ENCODE peak calls at places on chromosomes 16 and 17, in seven cellular contexts. One of them, this sample, is unnamed.

GRCh38 chr16:1573301-1573700 is 38.6 kb downstream of the IFT140 start:
- DNase-seq in sciatic nerve: no peak
- DNase-seq in stomach: no peak
- DNase-seq in Caco-2: no peak
- DNase-seq in hepatic stellate cell: no peak
- DNase-seq in left kidney: no peak
- DNase-seq in stimulated activated CD8-positive, alpha-beta memory T cell treated with anti-CD3 and anti-CD28 coated beads, Interleukin-15, amount 100 ng/mL, for 24 hours: no peak
- DNase-seq in this sample: no peak

GRCh38 chr17:44989552-44990138 is 21.5 kb upstream of the C1QL1 start:
- DNase-seq in sciatic nerve: no peak
- DNase-seq in stomach: no peak
- DNase-seq in Caco-2: no peak
- DNase-seq in hepatic stellate cell: no peak
- DNase-seq in left kidney: peak; percentile 63
- DNase-seq in stimulated activated CD8-positive, alpha-beta memory T cell treated with anti-CD3 and anti-CD28 coated beads, Interleukin-15, amount 100 ng/mL, for 24 hours: no peak
- DNase-seq in this sample: no peak

GRCh38 chr16:49556252-49557069 is 182.9 kb downstream of the C16orf78 start:
- DNase-seq in sciatic nerve: no peak
- DNase-seq in stomach: no peak
- DNase-seq in Caco-2: peak; percentile 30
- DNase-seq in hepatic stellate cell: peak; percentile 54
- DNase-seq in left kidney: no peak
- DNase-seq in stimulated activated CD8-positive, alpha-beta memory T cell treated with anti-CD3 and anti-CD28 coated beads, Interleukin-15, amount 100 ng/mL, for 24 hours: no peak
- DNase-seq in this sample: no peak

GRCh38 chr16:78684655-78685400 is 585.4 kb downstream of the WWOX start:
- DNase-seq in sciatic nerve: no peak
- DNase-seq in stomach: no peak
- DNase-seq in Caco-2: no peak
- DNase-seq in hepatic stellate cell: peak; percentile 30
- DNase-seq in left kidney: no peak
- DNase-seq in stimulated activated CD8-positive, alpha-beta memory T cell treated with anti-CD3 and anti-CD28 coated beads, Interleukin-15, amount 100 ng/mL, for 24 hours: no peak
- DNase-seq in this sample: no peak

GRCh38 chr16:3401719-3402397 is 843 bp downstream of the ZNF174 start:
- DNase-seq in sciatic nerve: no peak
- DNase-seq in stomach: no peak
- DNase-seq in Caco-2: peak; percentile 4
- DNase-seq in hepatic stellate cell: peak; percentile 11
- DNase-seq in left kidney: peak; percentile 51
- DNase-seq in stimulated activated CD8-positive, alpha-beta memory T cell treated with anti-CD3 and anti-CD28 coated beads, Interleukin-15, amount 100 ng/mL, for 24 hours: no peak
- DNase-seq in this sample: no peak

GRCh38 chr16:25707982-25708583 is 16.3 kb downstream of the HS3ST4 start:
- DNase-seq in sciatic nerve: no peak
- DNase-seq in stomach: peak; percentile 42
- DNase-seq in Caco-2: peak; percentile 32
- DNase-seq in hepatic stellate cell: no peak
- DNase-seq in left kidney: peak; percentile 45
- DNase-seq in stimulated activated CD8-positive, alpha-beta memory T cell treated with anti-CD3 and anti-CD28 coated beads, Interleukin-15, amount 100 ng/mL, for 24 hours: no peak
- DNase-seq in this sample: no peak

GRCh38 chr17:79301469-79301868 is 226.8 kb downstream of the ENGASE start:
- DNase-seq in sciatic nerve: no peak
- DNase-seq in stomach: no peak
- DNase-seq in Caco-2: no peak
- DNase-seq in hepatic stellate cell: no peak
- DNase-seq in left kidney: no peak
- DNase-seq in stimulated activated CD8-positive, alpha-beta memory T cell treated with anti-CD3 and anti-CD28 coated beads, Interleukin-15, amount 100 ng/mL, for 24 hours: no peak
- DNase-seq in this sample: no peak

GRCh38 chr17:49861150-49861884 is 13.4 kb upstream of the TAC4 start:
- DNase-seq in sciatic nerve: peak; percentile 67
- DNase-seq in stomach: no peak
- DNase-seq in Caco-2: peak; percentile 91
- DNase-seq in hepatic stellate cell: peak; percentile 80
- DNase-seq in left kidney: peak; percentile 77
- DNase-seq in stimulated activated CD8-positive, alpha-beta memory T cell treated with anti-CD3 and anti-CD28 coated beads, Interleukin-15, amount 100 ng/mL, for 24 hours: peak; percentile 30
- DNase-seq in this sample: no peak

GRCh38 chr17:824372-824771 is 42.2 kb downstream of the MRM3 start:
- DNase-seq in sciatic nerve: no peak
- DNase-seq in stomach: no peak
- DNase-seq in Caco-2: no peak
- DNase-seq in hepatic stellate cell: no peak
- DNase-seq in left kidney: no peak
- DNase-seq in stimulated activated CD8-positive, alpha-beta memory T cell treated with anti-CD3 and anti-CD28 coated beads, Interleukin-15, amount 100 ng/mL, for 24 hours: no peak
- DNase-seq in this sample: no peak

GRCh38 chr16:2977440-2977839 is 2.8 kb downstream of the PKMYT1 start:
- DNase-seq in sciatic nerve: no peak
- DNase-seq in stomach: peak; percentile 90
- DNase-seq in Caco-2: no peak
- DNase-seq in hepatic stellate cell: no peak
- DNase-seq in left kidney: no peak
- DNase-seq in stimulated activated CD8-positive, alpha-beta memory T cell treated with anti-CD3 and anti-CD28 coated beads, Interleukin-15, amount 100 ng/mL, for 24 hours: no peak
- DNase-seq in this sample: no peak

GRCh38 chr17:28735242-28735722 is 6.7 kb downstream of the NEK8 start:
- DNase-seq in sciatic nerve: no peak
- DNase-seq in stomach: no peak
- DNase-seq in Caco-2: no peak
- DNase-seq in hepatic stellate cell: no peak
- DNase-seq in left kidney: no peak
- DNase-seq in stimulated activated CD8-positive, alpha-beta memory T cell treated with anti-CD3 and anti-CD28 coated beads, Interleukin-15, amount 100 ng/mL, for 24 hours: no peak
- DNase-seq in this sample: no peak

GRCh38 chr17:28864991-28865849 is 10.4 kb downstream of the ERAL1 start:
- DNase-seq in sciatic nerve: no peak
- DNase-seq in stomach: peak; percentile 51
- DNase-seq in Caco-2: peak; percentile 71
- DNase-seq in hepatic stellate cell: no peak
- DNase-seq in left kidney: no peak
- DNase-seq in stimulated activated CD8-positive, alpha-beta memory T cell treated with anti-CD3 and anti-CD28 coated beads, Interleukin-15, amount 100 ng/mL, for 24 hours: no peak
- DNase-seq in this sample: no peak

GRCh38 chr16:30075503-30076275 is at the start of gene PPP4C:
- DNase-seq in sciatic nerve: peak; percentile 94
- DNase-seq in stomach: peak; percentile 95
- DNase-seq in Caco-2: peak; percentile 89
- DNase-seq in hepatic stellate cell: peak; percentile 97
- DNase-seq in left kidney: peak; percentile 97
- DNase-seq in stimulated activated CD8-positive, alpha-beta memory T cell treated with anti-CD3 and anti-CD28 coated beads, Interleukin-15, amount 100 ng/mL, for 24 hours: peak; percentile 89
- DNase-seq in this sample: peak; percentile 86

GRCh38 chr17:75897076-75898019 is 597 bp upstream of the TRIM65 start:
- DNase-seq in sciatic nerve: peak; percentile 87
- DNase-seq in stomach: no peak
- DNase-seq in Caco-2: no peak
- DNase-seq in hepatic stellate cell: no peak
- DNase-seq in left kidney: no peak
- DNase-seq in stimulated activated CD8-positive, alpha-beta memory T cell treated with anti-CD3 and anti-CD28 coated beads, Interleukin-15, amount 100 ng/mL, for 24 hours: no peak
- DNase-seq in this sample: peak; percentile 92

GRCh38 chr16:16163571-16163970 is 59.7 kb downstream of the ABCC6 start:
- DNase-seq in sciatic nerve: no peak
- DNase-seq in stomach: no peak
- DNase-seq in Caco-2: no peak
- DNase-seq in hepatic stellate cell: no peak
- DNase-seq in left kidney: no peak
- DNase-seq in stimulated activated CD8-positive, alpha-beta memory T cell treated with anti-CD3 and anti-CD28 coated beads, Interleukin-15, amount 100 ng/mL, for 24 hours: no peak
- DNase-seq in this sample: no peak

GRCh38 chr17:52636443-52636842 is 477.9 kb upstream of the CA10 start:
- DNase-seq in sciatic nerve: no peak
- DNase-seq in stomach: no peak
- DNase-seq in Caco-2: no peak
- DNase-seq in hepatic stellate cell: no peak
- DNase-seq in left kidney: no peak
- DNase-seq in stimulated activated CD8-positive, alpha-beta memory T cell treated with anti-CD3 and anti-CD28 coated beads, Interleukin-15, amount 100 ng/mL, for 24 hours: no peak
- DNase-seq in this sample: no peak

GRCh38 chr16:49800441-49800840 is 55.5 kb downstream of the ZNF423 start:
- DNase-seq in sciatic nerve: no peak
- DNase-seq in stomach: no peak
- DNase-seq in Caco-2: no peak
- DNase-seq in hepatic stellate cell: no peak
- DNase-seq in left kidney: no peak
- DNase-seq in stimulated activated CD8-positive, alpha-beta memory T cell treated with anti-CD3 and anti-CD28 coated beads, Interleukin-15, amount 100 ng/mL, for 24 hours: no peak
- DNase-seq in this sample: no peak

GRCh38 chr17:49817993-49818392 is 29.5 kb downstream of the KAT7 start:
- DNase-seq in sciatic nerve: no peak
- DNase-seq in stomach: no peak
- DNase-seq in Caco-2: no peak
- DNase-seq in hepatic stellate cell: no peak
- DNase-seq in left kidney: no peak
- DNase-seq in stimulated activated CD8-positive, alpha-beta memory T cell treated with anti-CD3 and anti-CD28 coated beads, Interleukin-15, amount 100 ng/mL, for 24 hours: no peak
- DNase-seq in this sample: no peak

GRCh38 chr16:80640316-80640715 is 99.5 kb downstream of the DYNLRB2 start:
- DNase-seq in sciatic nerve: no peak
- DNase-seq in stomach: no peak
- DNase-seq in Caco-2: no peak
- DNase-seq in hepatic stellate cell: no peak
- DNase-seq in left kidney: no peak
- DNase-seq in stimulated activated CD8-positive, alpha-beta memory T cell treated with anti-CD3 and anti-CD28 coated beads, Interleukin-15, amount 100 ng/mL, for 24 hours: no peak
- DNase-seq in this sample: no peak

GRCh38 chr16:85526132-85526731 is 86.9 kb upstream of the GSE1 start:
- DNase-seq in sciatic nerve: no peak
- DNase-seq in stomach: no peak
- DNase-seq in Caco-2: no peak
- DNase-seq in hepatic stellate cell: no peak
- DNase-seq in left kidney: no peak
- DNase-seq in stimulated activated CD8-positive, alpha-beta memory T cell treated with anti-CD3 and anti-CD28 coated beads, Interleukin-15, amount 100 ng/mL, for 24 hours: no peak
- DNase-seq in this sample: no peak

GRCh38 chr16:84183911-84184310 is 2.9 kb downstream of the TAF1C start:
- DNase-seq in sciatic nerve: peak; percentile 54
- DNase-seq in stomach: no peak
- DNase-seq in Caco-2: no peak
- DNase-seq in hepatic stellate cell: peak; percentile 53
- DNase-seq in left kidney: no peak
- DNase-seq in stimulated activated CD8-positive, alpha-beta memory T cell treated with anti-CD3 and anti-CD28 coated beads, Interleukin-15, amount 100 ng/mL, for 24 hours: no peak
- DNase-seq in this sample: no peak

GRCh38 chr17:43880420-43880991 is 26.8 kb downstream of the MPP2 start:
- DNase-seq in sciatic nerve: peak; percentile 61
- DNase-seq in stomach: peak; percentile 71
- DNase-seq in Caco-2: peak; percentile 63
- DNase-seq in hepatic stellate cell: no peak
- DNase-seq in left kidney: peak; percentile 93
- DNase-seq in stimulated activated CD8-positive, alpha-beta memory T cell treated with anti-CD3 and anti-CD28 coated beads, Interleukin-15, amount 100 ng/mL, for 24 hours: no peak
- DNase-seq in this sample: no peak

GRCh38 chr16:86354641-86355040 is 155.7 kb upstream of the FOXF1 start:
- DNase-seq in sciatic nerve: no peak
- DNase-seq in stomach: no peak
- DNase-seq in Caco-2: no peak
- DNase-seq in hepatic stellate cell: no peak
- DNase-seq in left kidney: no peak
- DNase-seq in stimulated activated CD8-positive, alpha-beta memory T cell treated with anti-CD3 and anti-CD28 coated beads, Interleukin-15, amount 100 ng/mL, for 24 hours: no peak
- DNase-seq in this sample: no peak

GRCh38 chr17:17983376-17983775 is 10.7 kb downstream of the DRC3 start:
- DNase-seq in sciatic nerve: no peak
- DNase-seq in stomach: peak; percentile 83
- DNase-seq in Caco-2: no peak
- DNase-seq in hepatic stellate cell: no peak
- DNase-seq in left kidney: no peak
- DNase-seq in stimulated activated CD8-positive, alpha-beta memory T cell treated with anti-CD3 and anti-CD28 coated beads, Interleukin-15, amount 100 ng/mL, for 24 hours: no peak
- DNase-seq in this sample: no peak

GRCh38 chr16:15946257-15947044 is 3.0 kb upstream of the ABCC1 start:
- DNase-seq in sciatic nerve: no peak
- DNase-seq in stomach: no peak
- DNase-seq in Caco-2: no peak
- DNase-seq in hepatic stellate cell: peak; percentile 60
- DNase-seq in left kidney: no peak
- DNase-seq in stimulated activated CD8-positive, alpha-beta memory T cell treated with anti-CD3 and anti-CD28 coated beads, Interleukin-15, amount 100 ng/mL, for 24 hours: no peak
- DNase-seq in this sample: no peak

GRCh38 chr17:21058098-21058893 is 15.5 kb upstream of the USP22 start:
- DNase-seq in sciatic nerve: no peak
- DNase-seq in stomach: no peak
- DNase-seq in Caco-2: peak; percentile 24
- DNase-seq in hepatic stellate cell: peak; percentile 75
- DNase-seq in left kidney: no peak
- DNase-seq in stimulated activated CD8-positive, alpha-beta memory T cell treated with anti-CD3 and anti-CD28 coated beads, Interleukin-15, amount 100 ng/mL, for 24 hours: no peak
- DNase-seq in this sample: no peak

GRCh38 chr16:58336332-58337089 is 41.7 kb upstream of the PRSS54 start:
- DNase-seq in sciatic nerve: peak; percentile 91
- DNase-seq in stomach: peak; percentile 87
- DNase-seq in Caco-2: peak; percentile 92
- DNase-seq in hepatic stellate cell: peak; percentile 68
- DNase-seq in left kidney: peak; percentile 93
- DNase-seq in stimulated activated CD8-positive, alpha-beta memory T cell treated with anti-CD3 and anti-CD28 coated beads, Interleukin-15, amount 100 ng/mL, for 24 hours: peak; percentile 81
- DNase-seq in this sample: peak; percentile 75

GRCh38 chr16:56312556-56312955 is 112.8 kb downstream of the AMFR start:
- DNase-seq in sciatic nerve: no peak
- DNase-seq in stomach: no peak
- DNase-seq in Caco-2: no peak
- DNase-seq in hepatic stellate cell: no peak
- DNase-seq in left kidney: no peak
- DNase-seq in stimulated activated CD8-positive, alpha-beta memory T cell treated with anti-CD3 and anti-CD28 coated beads, Interleukin-15, amount 100 ng/mL, for 24 hours: no peak
- DNase-seq in this sample: no peak

GRCh38 chr17:77722366-77722765 is 236.1 kb upstream of the TNRC6C start:
- DNase-seq in sciatic nerve: no peak
- DNase-seq in stomach: no peak
- DNase-seq in Caco-2: no peak
- DNase-seq in hepatic stellate cell: no peak
- DNase-seq in left kidney: no peak
- DNase-seq in stimulated activated CD8-positive, alpha-beta memory T cell treated with anti-CD3 and anti-CD28 coated beads, Interleukin-15, amount 100 ng/mL, for 24 hours: no peak
- DNase-seq in this sample: no peak

GRCh38 chr17:80068301-80069160 is 32.1 kb downstream of the CCDC40 start:
- DNase-seq in sciatic nerve: peak; percentile 78
- DNase-seq in stomach: peak; percentile 54
- DNase-seq in Caco-2: peak; percentile 46
- DNase-seq in hepatic stellate cell: peak; percentile 77
- DNase-seq in left kidney: peak; percentile 90
- DNase-seq in stimulated activated CD8-positive, alpha-beta memory T cell treated with anti-CD3 and anti-CD28 coated beads, Interleukin-15, amount 100 ng/mL, for 24 hours: no peak
- DNase-seq in this sample: no peak

GRCh38 chr17:3827124-3827773 is 18.8 kb downstream of the NCBP3 start:
- DNase-seq in sciatic nerve: no peak
- DNase-seq in stomach: peak; percentile 65
- DNase-seq in Caco-2: peak; percentile 53
- DNase-seq in hepatic stellate cell: peak; percentile 53
- DNase-seq in left kidney: peak; percentile 73
- DNase-seq in stimulated activated CD8-positive, alpha-beta memory T cell treated with anti-CD3 and anti-CD28 coated beads, Interleukin-15, amount 100 ng/mL, for 24 hours: peak; percentile 29
- DNase-seq in this sample: peak; percentile 45

GRCh38 chr16:75263963-75264445 is 12.6 kb upstream of the BCAR1 start:
- DNase-seq in sciatic nerve: peak; percentile 66
- DNase-seq in stomach: no peak
- DNase-seq in Caco-2: no peak
- DNase-seq in hepatic stellate cell: no peak
- DNase-seq in left kidney: no peak
- DNase-seq in stimulated activated CD8-positive, alpha-beta memory T cell treated with anti-CD3 and anti-CD28 coated beads, Interleukin-15, amount 100 ng/mL, for 24 hours: no peak
- DNase-seq in this sample: no peak

GRCh38 chr17:50817142-50817751 is 18.1 kb upstream of the WFIKKN2 start:
- DNase-seq in sciatic nerve: peak; percentile 77
- DNase-seq in stomach: peak; percentile 68
- DNase-seq in Caco-2: peak; percentile 77
- DNase-seq in hepatic stellate cell: peak; percentile 44
- DNase-seq in left kidney: no peak
- DNase-seq in stimulated activated CD8-positive, alpha-beta memory T cell treated with anti-CD3 and anti-CD28 coated beads, Interleukin-15, amount 100 ng/mL, for 24 hours: peak; percentile 43
- DNase-seq in this sample: no peak

GRCh38 chr17:51256101-51256500 is 3.7 kb downstream of the MBTD1 start:
- DNase-seq in sciatic nerve: no peak
- DNase-seq in stomach: no peak
- DNase-seq in Caco-2: no peak
- DNase-seq in hepatic stellate cell: no peak
- DNase-seq in left kidney: no peak
- DNase-seq in stimulated activated CD8-positive, alpha-beta memory T cell treated with anti-CD3 and anti-CD28 coated beads, Interleukin-15, amount 100 ng/mL, for 24 hours: no peak
- DNase-seq in this sample: no peak

GRCh38 chr16:70704586-70704985 is 18.7 kb upstream of the MTSS2 start:
- DNase-seq in sciatic nerve: peak; percentile 60
- DNase-seq in stomach: no peak
- DNase-seq in Caco-2: no peak
- DNase-seq in hepatic stellate cell: no peak
- DNase-seq in left kidney: no peak
- DNase-seq in stimulated activated CD8-positive, alpha-beta memory T cell treated with anti-CD3 and anti-CD28 coated beads, Interleukin-15, amount 100 ng/mL, for 24 hours: no peak
- DNase-seq in this sample: no peak

GRCh38 chr17:17365476-17366110 is 62.4 kb downstream of the NT5M start:
- DNase-seq in sciatic nerve: no peak
- DNase-seq in stomach: no peak
- DNase-seq in Caco-2: no peak
- DNase-seq in hepatic stellate cell: no peak
- DNase-seq in left kidney: no peak
- DNase-seq in stimulated activated CD8-positive, alpha-beta memory T cell treated with anti-CD3 and anti-CD28 coated beads, Interleukin-15, amount 100 ng/mL, for 24 hours: no peak
- DNase-seq in this sample: no peak

GRCh38 chr17:27802962-27803680 is 2.8 kb upstream of the NOS2 start:
- DNase-seq in sciatic nerve: no peak
- DNase-seq in stomach: no peak
- DNase-seq in Caco-2: peak; percentile 69
- DNase-seq in hepatic stellate cell: no peak
- DNase-seq in left kidney: no peak
- DNase-seq in stimulated activated CD8-positive, alpha-beta memory T cell treated with anti-CD3 and anti-CD28 coated beads, Interleukin-15, amount 100 ng/mL, for 24 hours: no peak
- DNase-seq in this sample: no peak

GRCh38 chr17:3890082-3890892 is 2.6 kb downstream of the CAMKK1 start:
- DNase-seq in sciatic nerve: peak; percentile 76
- DNase-seq in stomach: peak; percentile 41
- DNase-seq in Caco-2: no peak
- DNase-seq in hepatic stellate cell: peak; percentile 93
- DNase-seq in left kidney: peak; percentile 92
- DNase-seq in stimulated activated CD8-positive, alpha-beta memory T cell treated with anti-CD3 and anti-CD28 coated beads, Interleukin-15, amount 100 ng/mL, for 24 hours: no peak
- DNase-seq in this sample: peak; percentile 96

This sample was measured in lower leg skin.